ENCODE peak calls at places on chromosomes 6 and 20, in five cellular contexts. M, T, B, S and Y are unnamed samples. For H3K27me3, the result is how much of the 10 kb centered on the place peaks cover.

GRCh38 chr6:32203435-32204267 is 11.2 kb upstream of the GPSM3 start:
- DNase-seq in T (no peak), S (no peak), B (no peak), M (no peak), Y (no peak)

GRCh38 chr6:114445846-114446245 is 103.0 kb upstream of the HS3ST5 start:
- DNase-seq in M (no peak), B (no peak), T (no peak), S (no peak), Y (no peak)

GRCh38 chr6:24599686-24600399 is 46.1 kb downstream of the KIAA0319 start:
- DNase-seq in M (no peak), T (no peak), B (no peak), S (no peak), Y (no peak)

GRCh38 chr20:59020938-59021551 is 1.8 kb downstream of the TUBB1 start:
- DNase-seq in M (peak), S (no peak), B (no peak), T (no peak), Y (no peak)

GRCh38 chr6:57242505-57242904 is 20.4 kb upstream of the RAB23 start:
- DNase-seq in S (no peak), B (no peak), T (peak), M (no peak), Y (no peak)

GRCh38 chr6:24919404-24919892 is 16.3 kb downstream of the RIPOR2 start:
- DNase-seq in B (no peak), T (no peak), M (no peak), S (no peak), Y (no peak)

GRCh38 chr6:163415176-163415619 is 680 bp downstream of the QKI start:
- DNase-seq in S (no peak), B (peak), M (peak), T (no peak), Y (no peak)

GRCh38 chr6:17808609-17809008 is 101.9 kb upstream of the NUP153 start:
- DNase-seq in S (no peak), B (no peak), M (no peak), T (no peak), Y (no peak)

GRCh38 chr20:3239026-3239866 is at the start of gene SLC4A11:
- DNase-seq in B (peak), M (peak), S (no peak), T (peak), Y (peak)

GRCh38 chr20:53915459-53916172 is 154.8 kb downstream of the BCAS1 start:
- DNase-seq in M (peak), S (peak), T (peak), B (peak), Y (peak)

GRCh38 chr20:6533321-6533720 is 234.2 kb upstream of the BMP2 start:
- DNase-seq in S (no peak), T (no peak), B (no peak), M (no peak), Y (no peak)

GRCh38 chr6:85041376-85041775 is 277.0 kb upstream of the TBX18 start:
- DNase-seq in B (no peak), T (no peak), S (peak), M (no peak), Y (no peak)

GRCh38 chr6:13698715-13699114 is 12.9 kb downstream of the RANBP9 start:
- DNase-seq in M (no peak), B (no peak), T (peak), S (no peak), Y (no peak)

GRCh38 chr6:35713426-35713825 is 23.4 kb upstream of the ARMC12 start:
- DNase-seq in B (no peak), T (no peak), M (peak), S (no peak), Y (no peak)

GRCh38 chr20:22924949-22925612 is 110.0 kb upstream of the SSTR4 start:
- DNase-seq in S (no peak), T (no peak), M (no peak), B (no peak), Y (no peak)

GRCh38 chr6:34484391-34484790 is 18.5 kb downstream of the PACSIN1 start:
- DNase-seq in M (no peak), T (no peak), B (no peak), S (no peak), Y (no peak)

DNA sequence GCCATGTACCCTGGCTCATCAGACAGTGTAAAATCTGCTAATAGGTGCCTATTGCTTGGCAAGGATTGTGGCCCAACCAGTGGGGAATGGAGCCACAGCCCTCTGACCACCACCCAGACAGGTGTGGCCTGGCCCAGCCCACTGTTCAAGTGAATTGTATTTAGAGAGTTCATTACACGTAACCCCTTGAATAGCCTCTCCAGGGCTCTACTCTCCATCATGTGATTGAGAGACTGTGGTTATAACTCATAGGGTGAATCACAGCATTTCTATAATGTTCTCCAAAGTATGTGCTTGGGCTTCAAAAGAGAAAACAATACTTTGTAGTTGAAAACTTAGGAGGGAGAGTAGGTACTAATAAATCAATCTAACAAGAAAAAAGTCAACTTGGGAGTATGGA is 38.4 kb downstream of the ALDH8A1 start:
- DNase-seq in T (no peak), S (no peak), B (no peak), M (no peak), Y (no peak)
- TF ChIP-seq TAF1 in T (no peak), S (no peak), B (no peak), M (no peak), Y (no peak)

GRCh38 chr6:149453597-149454340 is 31.0 kb downstream of the ZC3H12D start:
- DNase-seq in M (no peak), T (no peak), S (no peak), B (no peak), Y (no peak)
- H3K9ac ChIP-seq in M (no peak), T (no peak), S (no peak), B (no peak), Y (no peak)

GRCh38 chr20:61086031-61086430 is 166.0 kb upstream of the CDH4 start:
- DNase-seq in M (no peak), S (no peak), T (no peak), B (no peak), Y (no peak)
- H3K27me3 ChIP-seq in M (under half), S (under half), T (under half), B (under half), Y (under half)

GRCh38 chr6:169222126-169222525 is 31.5 kb downstream of the THBS2 start:
- DNase-seq in S (no peak), M (no peak), B (peak), T (no peak), Y (no peak)

GRCh38 chr6:169221264-169221663 is 32.4 kb downstream of the THBS2 start:
- DNase-seq in T (no peak), B (peak), S (no peak), M (no peak), Y (no peak)

GRCh38 chr6:169224716-169225115 is 28.9 kb downstream of the THBS2 start:
- DNase-seq in B (no peak), T (no peak), S (no peak), M (no peak), Y (no peak)

GRCh38 chr6:169224185-169224695 is 29.4 kb downstream of the THBS2 start:
- DNase-seq in B (no peak), S (no peak), T (peak), M (peak), Y (no peak)

GRCh38 chr6:169223006-169223405 is 30.6 kb downstream of the THBS2 start:
- DNase-seq in S (no peak), T (no peak), M (no peak), B (no peak), Y (no peak)
- TF ChIP-seq TAF1 in S (no peak), T (no peak), M (no peak), B (no peak), Y (no peak)

DNA sequence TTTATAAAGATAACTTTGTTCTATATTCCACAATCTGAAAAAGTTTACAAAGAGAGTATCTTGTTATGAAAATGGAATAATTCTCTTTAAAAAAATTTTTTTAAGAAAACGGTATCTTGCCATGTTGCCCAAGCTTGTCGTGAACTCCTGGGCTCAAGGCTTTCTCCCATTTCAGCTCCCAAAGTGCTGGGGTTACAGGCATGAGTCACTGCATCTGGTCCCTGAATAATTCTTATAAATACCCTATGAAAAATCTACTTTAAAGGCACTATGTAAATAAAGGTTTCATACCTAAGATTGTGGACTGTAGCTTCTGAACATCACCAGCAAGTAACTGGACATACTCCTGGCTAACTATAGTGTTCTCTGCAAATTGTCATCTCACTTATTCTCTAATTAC is 60.3 kb downstream of the SAMD3 start:
- DNase-seq in S (no peak), M (no peak), T (no peak), B (no peak), Y (no peak)
- H3K9ac ChIP-seq in S (no peak), M (no peak), T (no peak), B (no peak), Y (no peak)